ENCODE peak calls at places on chromosomes 5 and 9, in six cellular contexts. One of them, this sample, is unnamed.

GRCh38 chr9:2299156-2299842 is 284.2 kb downstream of the SMARCA2 start:
- DNase-seq in spleen: no peak
- DNase-seq in body of pancreas: peak
- DNase-seq in A549: no peak
- DNase-seq in stomach: peak
- DNase-seq in breast epithelium: peak
- DNase-seq in this sample: no peak

GRCh38 chr9:6584881-6585597 is 60.5 kb downstream of the GLDC start:
- DNase-seq in spleen: no peak
- DNase-seq in body of pancreas: no peak
- DNase-seq in A549: peak
- DNase-seq in stomach: no peak
- DNase-seq in breast epithelium: no peak
- DNase-seq in this sample: no peak

GRCh38 chr5:54663876-54664275 is 146.3 kb downstream of the SNX18 start:
- DNase-seq in spleen: no peak
- DNase-seq in body of pancreas: peak
- DNase-seq in A549: no peak
- DNase-seq in stomach: no peak
- DNase-seq in breast epithelium: peak
- DNase-seq in this sample: peak

GRCh38 chr9:121670447-121670846 is 19.0 kb downstream of the DAB2IP start:
- DNase-seq in spleen: peak
- DNase-seq in body of pancreas: peak
- DNase-seq in A549: no peak
- DNase-seq in stomach: no peak
- DNase-seq in breast epithelium: no peak
- DNase-seq in this sample: peak

GRCh38 chr9:95989304-95989703 is 113.8 kb downstream of the ERCC6L2 start:
- DNase-seq in spleen: no peak
- DNase-seq in body of pancreas: no peak
- DNase-seq in A549: no peak
- DNase-seq in stomach: no peak
- DNase-seq in breast epithelium: no peak
- DNase-seq in this sample: no peak

GRCh38 chr9:27528278-27528885 is 1.2 kb downstream of the MOB3B start:
- DNase-seq in spleen: peak
- DNase-seq in body of pancreas: peak
- DNase-seq in A549: no peak
- DNase-seq in stomach: peak
- DNase-seq in breast epithelium: peak
- DNase-seq in this sample: peak

GRCh38 chr5:148998174-148998797 is 64.6 kb downstream of the SH3TC2 start:
- DNase-seq in spleen: no peak
- DNase-seq in body of pancreas: peak
- DNase-seq in A549: peak
- DNase-seq in stomach: no peak
- DNase-seq in breast epithelium: peak
- DNase-seq in this sample: no peak

GRCh38 chr9:75455444-75455921 is 367.2 kb downstream of the OSTF1 start:
- DNase-seq in spleen: no peak
- DNase-seq in body of pancreas: no peak
- DNase-seq in A549: no peak
- DNase-seq in stomach: no peak
- DNase-seq in breast epithelium: no peak
- DNase-seq in this sample: peak

GRCh38 chr5:176543428-176544182 is 5.5 kb upstream of the CDHR2 start:
- DNase-seq in spleen: peak
- DNase-seq in body of pancreas: peak
- DNase-seq in A549: peak
- DNase-seq in stomach: peak
- DNase-seq in breast epithelium: peak
- DNase-seq in this sample: peak

GRCh38 chr9:112198646-112199045 is 23.5 kb upstream of the SUSD1 start:
- DNase-seq in spleen: no peak
- DNase-seq in body of pancreas: no peak
- DNase-seq in A549: no peak
- DNase-seq in stomach: no peak
- DNase-seq in breast epithelium: no peak
- DNase-seq in this sample: no peak

GRCh38 chr5:176768174-176768970 is 42.0 kb upstream of the UNC5A start:
- DNase-seq in spleen: peak
- DNase-seq in body of pancreas: no peak
- DNase-seq in A549: no peak
- DNase-seq in stomach: no peak
- DNase-seq in breast epithelium: no peak
- DNase-seq in this sample: no peak

GRCh38 chr5:122112733-122113558 is 16.4 kb upstream of the ZNF474 start:
- DNase-seq in spleen: no peak
- DNase-seq in body of pancreas: no peak
- DNase-seq in A549: no peak
- DNase-seq in stomach: no peak
- DNase-seq in breast epithelium: no peak
- DNase-seq in this sample: no peak

GRCh38 chr5:39197556-39197955 is 21.8 kb downstream of the FYB1 start:
- DNase-seq in spleen: no peak
- DNase-seq in body of pancreas: no peak
- DNase-seq in A549: peak
- DNase-seq in stomach: no peak
- DNase-seq in breast epithelium: no peak
- DNase-seq in this sample: peak

GRCh38 chr9:126630458-126631237 is 16.9 kb downstream of the LMX1B start:
- DNase-seq in spleen: no peak
- DNase-seq in body of pancreas: no peak
- DNase-seq in A549: no peak
- DNase-seq in stomach: no peak
- DNase-seq in breast epithelium: no peak
- DNase-seq in this sample: no peak

GRCh38 chr9:87615547-87616148 is 110.3 kb upstream of the CTSL start:
- DNase-seq in spleen: no peak
- DNase-seq in body of pancreas: no peak
- DNase-seq in A549: no peak
- DNase-seq in stomach: peak
- DNase-seq in breast epithelium: no peak
- DNase-seq in this sample: no peak

GRCh38 chr5:149886697-149887470 is 57.7 kb downstream of the PDE6A start:
- DNase-seq in spleen: no peak
- DNase-seq in body of pancreas: no peak
- DNase-seq in A549: no peak
- DNase-seq in stomach: no peak
- DNase-seq in breast epithelium: no peak
- DNase-seq in this sample: no peak

GRCh38 chr5:116062352-116062751 is 22.5 kb upstream of the COMMD10 start:
- DNase-seq in spleen: no peak
- DNase-seq in body of pancreas: no peak
- DNase-seq in A549: no peak
- DNase-seq in stomach: no peak
- DNase-seq in breast epithelium: no peak
- DNase-seq in this sample: no peak

DNA sequence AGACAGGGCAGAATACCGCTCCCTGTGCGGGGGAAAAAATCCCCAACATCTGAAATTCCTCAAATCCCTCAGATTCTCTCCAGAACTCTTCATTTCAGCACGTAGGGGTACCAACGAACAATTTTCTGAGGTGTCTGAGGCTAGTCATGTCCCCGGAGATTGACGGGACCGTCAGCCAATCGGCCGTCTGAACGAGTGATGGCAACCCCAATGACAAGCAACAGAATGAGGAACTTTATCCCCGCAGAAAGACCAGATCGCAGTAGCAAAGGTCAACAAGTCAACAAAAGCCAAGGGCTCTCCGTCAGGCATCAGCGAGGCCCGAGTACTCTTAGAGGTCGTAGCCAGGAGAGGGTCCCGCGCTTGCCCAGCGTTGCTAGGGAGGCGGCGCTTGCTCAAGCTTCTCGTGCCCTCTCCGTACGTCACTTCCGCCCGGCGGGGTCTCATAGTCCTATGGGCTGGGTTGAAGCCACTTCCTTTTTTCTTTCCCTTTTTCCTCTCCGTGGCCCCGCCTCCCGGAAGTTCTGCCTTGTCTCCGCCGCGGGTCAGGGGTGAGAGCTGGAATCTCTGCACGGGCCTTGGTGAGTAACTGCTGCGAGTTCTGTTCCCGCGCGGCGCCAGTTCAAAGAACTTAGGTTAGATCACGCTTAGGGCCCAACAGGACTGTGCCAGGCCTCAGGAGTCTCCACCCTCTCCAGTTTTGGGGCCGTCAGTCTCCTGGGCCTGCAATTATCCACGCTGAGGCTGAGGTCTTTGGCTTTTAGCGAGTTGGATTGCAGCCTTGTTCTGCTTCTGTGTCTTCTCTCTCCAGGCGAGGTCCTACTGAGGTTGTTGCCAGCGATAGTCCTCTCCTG is at the start of gene RNF20:
- DNase-seq in spleen: peak
- DNase-seq in body of pancreas: peak
- DNase-seq in A549: peak
- DNase-seq in stomach: peak
- DNase-seq in breast epithelium: peak
- DNase-seq in this sample: peak
- TF ChIP-seq POLR2A in spleen: no peak
- TF ChIP-seq POLR2A in body of pancreas: peak
- TF ChIP-seq POLR2A in A549: peak
- TF ChIP-seq POLR2A in stomach: no peak
- TF ChIP-seq POLR2A in breast epithelium: no peak
- TF ChIP-seq POLR2A in this sample: no peak

GRCh38 chr5:33444542-33444941 is 3.8 kb downstream of the TARS1 start:
- DNase-seq in spleen: no peak
- DNase-seq in body of pancreas: no peak
- DNase-seq in A549: no peak
- DNase-seq in stomach: no peak
- DNase-seq in breast epithelium: no peak
- DNase-seq in this sample: no peak

GRCh38 chr5:33445808-33446207 is 5.0 kb downstream of the TARS1 start:
- DNase-seq in spleen: no peak
- DNase-seq in body of pancreas: no peak
- DNase-seq in A549: no peak
- DNase-seq in stomach: no peak
- DNase-seq in breast epithelium: no peak
- DNase-seq in this sample: no peak

GRCh38 chr5:33448118-33448517 is 7.4 kb downstream of the TARS1 start:
- DNase-seq in spleen: no peak
- DNase-seq in body of pancreas: no peak
- DNase-seq in A549: no peak
- DNase-seq in stomach: no peak
- DNase-seq in breast epithelium: no peak
- DNase-seq in this sample: no peak
- H3K4me3 ChIP-seq in spleen: no peak
- H3K4me3 ChIP-seq in body of pancreas: no peak
- H3K4me3 ChIP-seq in A549: no peak
- H3K4me3 ChIP-seq in stomach: no peak
- H3K4me3 ChIP-seq in breast epithelium: no peak
- H3K4me3 ChIP-seq in this sample: no peak

GRCh38 chr5:50440651-50441478 is at the start of gene EMB:
- DNase-seq in spleen: peak
- DNase-seq in body of pancreas: peak
- DNase-seq in A549: peak
- DNase-seq in stomach: peak
- DNase-seq in breast epithelium: peak
- DNase-seq in this sample: no peak
- TF ChIP-seq POLR2A in spleen: no peak
- TF ChIP-seq POLR2A in body of pancreas: no peak
- TF ChIP-seq POLR2A in A549: peak
- TF ChIP-seq POLR2A in stomach: no peak
- TF ChIP-seq POLR2A in breast epithelium: no peak
- TF ChIP-seq POLR2A in this sample: no peak

DNA sequence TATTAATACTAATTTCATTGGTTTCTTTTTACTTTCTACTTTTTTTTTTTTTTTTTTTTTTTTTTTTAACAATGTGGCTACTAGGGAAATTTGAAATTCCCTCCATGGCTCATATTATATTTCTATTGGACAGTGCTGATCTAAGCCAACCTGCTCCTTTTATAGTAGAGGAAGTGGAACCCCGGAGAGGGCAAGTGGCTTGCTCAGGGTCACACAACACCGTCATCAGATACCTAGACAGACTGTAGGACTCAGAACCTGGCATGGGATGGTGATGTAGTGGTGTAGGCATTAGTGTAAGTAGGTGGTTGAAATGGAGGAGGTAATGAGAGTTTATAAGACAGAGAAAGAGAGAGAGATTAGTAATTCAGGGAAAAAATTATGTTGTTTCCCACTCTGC is 10.8 kb downstream of the ZNF618 start:
- DNase-seq in spleen: no peak
- DNase-seq in body of pancreas: no peak
- DNase-seq in A549: no peak
- DNase-seq in stomach: no peak
- DNase-seq in breast epithelium: no peak
- DNase-seq in this sample: no peak
- H3K4me3 ChIP-seq in spleen: peak
- H3K4me3 ChIP-seq in body of pancreas: no peak
- H3K4me3 ChIP-seq in A549: no peak
- H3K4me3 ChIP-seq in stomach: no peak
- H3K4me3 ChIP-seq in breast epithelium: no peak
- H3K4me3 ChIP-seq in this sample: no peak

This sample was measured in lower leg skin.